ENCODE peak calls at places on chromosomes 13 and 19, in ten cellular contexts. H, D, W, T, U, J, G, K, B and Q are unnamed samples.

GRCh38 chr13:98576215-98576945 is 527 bp downstream of the STK24 start:
- DNase-seq in J (peak; percentile 67), B (peak; percentile 61), G (peak; percentile 81), K (no peak), U (peak; percentile 80), H (peak; percentile 67), W (peak; percentile 39), D (peak; percentile 79), T (no peak), Q (peak; percentile 49)

GRCh38 chr19:13574933-13575332 is 68.7 kb upstream of the CACNA1A start:
- DNase-seq in G (no peak), B (no peak), J (no peak), D (no peak), U (no peak), W (peak; percentile 34), H (no peak), K (no peak), T (peak; percentile 45), Q (peak; percentile 33)

GRCh38 chr13:81318231-81319019 is 977.5 kb upstream of the SPRY2 start:
- DNase-seq in W (no peak), J (no peak), B (no peak), U (no peak), D (no peak), T (no peak), K (no peak), H (no peak), G (no peak), Q (no peak)

GRCh38 chr13:98307744-98308524 is 130.9 kb upstream of the RNF113B start:
- DNase-seq in W (peak; percentile 68), B (no peak), H (no peak), J (no peak), T (no peak), U (no peak), K (no peak), D (no peak), G (no peak), Q (no peak)

GRCh38 chr13:41658057-41658642 is 200.8 kb downstream of the RGCC start:
- DNase-seq in U (no peak), T (no peak), B (no peak), H (no peak), G (no peak), J (no peak), W (peak; percentile 76), D (no peak), K (no peak), Q (no peak)

GRCh38 chr19:37095859-37096258 is 17.6 kb downstream of the ZNF420 start:
- DNase-seq in G (no peak), W (no peak), B (no peak), T (no peak), J (no peak), H (no peak), D (no peak), K (no peak), U (no peak), Q (no peak)

GRCh38 chr13:19984430-19985218 is 26.1 kb downstream of the ZMYM2 start:
- DNase-seq in K (no peak), J (no peak), U (no peak), W (peak; percentile 66), D (peak; percentile 81), G (no peak), H (peak; percentile 7), T (no peak), B (no peak), Q (no peak)

GRCh38 chr13:40230833-40231266 is 435.6 kb downstream of the FOXO1 start:
- DNase-seq in W (peak; percentile 84), B (no peak), G (no peak), J (no peak), U (no peak), T (no peak), D (no peak), K (no peak), H (no peak), Q (no peak)

GRCh38 chr13:27847669-27848068 is 55.4 kb downstream of the GSX1 start:
- DNase-seq in B (no peak), D (no peak), G (no peak), T (no peak), U (no peak), K (no peak), H (no peak), J (no peak), W (no peak), Q (no peak)

GRCh38 chr19:56637976-56638555 is 4.9 kb upstream of the SMIM17 start:
- DNase-seq in W (peak; percentile 80), D (peak; percentile 93), B (peak; percentile 35), J (no peak), T (peak; percentile 69), K (no peak), U (no peak), G (peak; percentile 91), H (peak; percentile 65), Q (no peak)

GRCh38 chr13:84405286-84405685 is 523.0 kb upstream of the SLITRK1 start:
- DNase-seq in G (no peak), W (peak; percentile 11), D (no peak), J (no peak), B (no peak), K (no peak), U (no peak), H (no peak), T (no peak), Q (no peak)

GRCh38 chr13:110894086-110894485 is 20.8 kb downstream of the ANKRD10 start:
- DNase-seq in T (no peak), W (no peak), U (no peak), H (no peak), D (no peak), K (no peak), J (no peak), G (no peak), B (no peak), Q (no peak)
- H3K27ac ChIP-seq in T (no peak overlapping the region), W (no peak overlapping the region), U (no peak overlapping the region), H (no peak overlapping the region), D (no peak overlapping the region), K (no peak overlapping the region), J (no peak overlapping the region), G (no peak overlapping the region), B (no peak overlapping the region), Q (no peak overlapping the region)

GRCh38 chr19:39641773-39642172 is 13.9 kb upstream of the LGALS16 start:
- DNase-seq in G (no peak), H (no peak), B (no peak), W (no peak), T (no peak), D (no peak), U (no peak), K (no peak), J (no peak), Q (no peak)

GRCh38 chr19:39647918-39648317 is 7.8 kb upstream of the LGALS16 start:
- DNase-seq in U (no peak), T (no peak), J (no peak), H (no peak), D (no peak), W (no peak), G (no peak), K (no peak), B (no peak), Q (no peak)

GRCh38 chr19:39643591-39643990 is 12.1 kb upstream of the LGALS16 start:
- DNase-seq in T (no peak), G (no peak), K (no peak), D (no peak), U (no peak), H (no peak), J (no peak), B (no peak), W (no peak), Q (no peak)

GRCh38 chr19:39645800-39646411 is 9.8 kb upstream of the LGALS16 start:
- DNase-seq in B (no peak), K (no peak), H (no peak), G (no peak), D (peak; percentile 81), W (peak; percentile 30), U (no peak), J (no peak), T (no peak), Q (no peak)
- H3K27me3 ChIP-seq in B (no peaks in the 10 kb centered on the region), K (peaks cover 3% of the 10 kb centered on the region), H (peaks cover 2% of the 10 kb centered on the region), G (no peaks in the 10 kb centered on the region), D (peaks cover 3% of the 10 kb centered on the region), W (no peaks in the 10 kb centered on the region), U (no peaks in the 10 kb centered on the region), J (no peaks in the 10 kb centered on the region), T (no peaks in the 10 kb centered on the region), Q (no peaks in the 10 kb centered on the region)

DNA sequence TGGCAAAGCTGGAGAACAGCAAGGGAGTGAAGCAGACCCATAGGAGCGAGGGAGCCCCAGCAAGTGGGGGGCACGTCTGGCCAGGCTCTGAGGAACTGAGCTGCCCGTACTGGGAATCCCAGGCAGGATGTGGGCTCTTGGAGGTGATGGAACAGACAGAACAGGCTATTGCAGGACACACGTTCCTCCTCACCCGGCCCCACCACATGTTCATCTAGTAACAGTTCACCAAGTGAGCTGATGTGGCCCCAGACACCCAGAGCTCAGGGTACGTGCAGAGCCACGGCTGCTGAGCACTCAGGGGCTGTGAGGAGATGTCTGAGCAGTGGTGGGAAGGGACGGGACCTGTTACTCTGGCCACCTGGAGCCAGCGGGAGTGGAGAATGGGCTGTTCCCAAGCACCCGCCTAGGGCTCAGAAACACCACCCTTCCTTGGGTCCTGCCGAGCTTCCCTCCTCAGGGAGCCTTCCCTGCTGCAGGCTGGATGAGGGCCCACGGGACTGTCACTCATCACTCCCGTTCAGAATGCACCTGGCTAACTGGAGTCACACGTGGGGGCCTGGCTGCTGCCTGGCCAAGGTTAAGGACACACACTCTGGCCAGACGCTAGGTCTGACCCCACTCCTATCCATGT is 18.4 kb downstream of the ELL start:
- DNase-seq in J (no peak), B (no peak), D (no peak), U (no peak), W (no peak), T (no peak), G (peak; percentile 64), K (no peak), H (no peak), Q (no peak)
- H3K4me1 ChIP-seq in J (peaks cover 58% of the 10 kb centered on the region), B (no peaks in the 10 kb centered on the region), D (peaks cover 55% of the 10 kb centered on the region), U (peaks cover 96% of the 10 kb centered on the region), W (peaks cover 42% of the 10 kb centered on the region), T (no peaks in the 10 kb centered on the region), G (peaks cover 78% of the 10 kb centered on the region), K (peaks cover 91% of the 10 kb centered on the region), H (peaks cover 35% of the 10 kb centered on the region), Q (peaks cover 99% of the 10 kb centered on the region)

GRCh38 chr19:3608079-3608641 is 1.5 kb upstream of the TBXA2R start:
- DNase-seq in J (no peak), B (no peak), K (no peak), U (no peak), D (no peak), W (no peak), G (no peak), T (no peak), H (no peak), Q (no peak)

GRCh38 chr19:3606174-3606689 is 443 bp downstream of the TBXA2R start:
- DNase-seq in D (no peak), U (peak; percentile 85), J (peak; percentile 79), B (no peak), W (no peak), G (peak; percentile 78), T (peak; percentile 64), K (no peak), H (no peak), Q (peak; percentile 88)

GRCh38 chr19:3605770-3606169 is 905 bp downstream of the TBXA2R start:
- DNase-seq in W (no peak), U (no peak), K (no peak), J (no peak), G (no peak), T (no peak), H (no peak), D (no peak), B (no peak), Q (no peak)

GRCh38 chr19:3607398-3608078 is 863 bp upstream of the TBXA2R start:
- DNase-seq in U (peak; percentile 86), B (peak; percentile 60), H (no peak), G (peak; percentile 88), W (peak; percentile 54), D (no peak), K (no peak), T (peak; percentile 86), J (no peak), Q (peak; percentile 53)

GRCh38 chr19:3606690-3607289 is at the start of gene TBXA2R:
- DNase-seq in J (peak; percentile 87), T (peak; percentile 76), D (peak; percentile 71), W (peak; percentile 64), H (no peak), U (peak; percentile 93), G (peak; percentile 95), K (peak; percentile 15), B (peak; percentile 86), Q (peak; percentile 97)
- H3K27ac ChIP-seq in J (peak within 1 kb of the TSS; percentile 68), T (no peak within 1 kb of the TSS), D (no peak within 1 kb of the TSS), W (no peak within 1 kb of the TSS), H (no peak within 1 kb of the TSS), U (peak within 1 kb of the TSS; percentile 96), G (peak within 1 kb of the TSS; percentile 60), K (peak within 1 kb of the TSS; percentile 17), B (peak within 1 kb of the TSS; percentile 71), Q (peak within 1 kb of the TSS; percentile 70)